ENCODE peak calls at places on chromosomes 13 and 19, in four cellular contexts. P is OCI-LY7, K is body of pancreas, Y is heart right ventricle. V is an unnamed sample.
A peak's percentile ranks its signal among the peaks of the same experiment; 100 is the strongest.

GRCh38 chr19:48145596-48146254 is 24.4 kb downstream of the LIG1 start:
- DNase-seq in K (no peak), P (no peak), Y (no peak), V (no peak)

GRCh38 chr19:7554990-7555864 is 19.7 kb downstream of the PNPLA6 start:
- DNase-seq in Y (no peak), K (no peak), P (peak; percentile 24), V (no peak)

GRCh38 chr19:46828484-46828883 is 22.2 kb downstream of the AP2S1 start:
- DNase-seq in P (no peak), K (no peak), Y (no peak), V (peak; percentile 35)

GRCh38 chr19:42657551-42657950 is 62.8 kb upstream of the CEACAM8 start:
- DNase-seq in P (no peak), K (no peak), Y (no peak), V (no peak)

GRCh38 chr13:98710521-98710920 is 42.0 kb downstream of the SLC15A1 start:
- DNase-seq in K (no peak), Y (no peak), P (no peak), V (no peak)

GRCh38 chr13:104034891-104035290 is 968.7 kb upstream of the SLC10A2 start:
- DNase-seq in K (no peak), Y (no peak), P (no peak), V (no peak)

GRCh38 chr13:52195052-52195837 is 35.8 kb upstream of the NEK3 start:
- DNase-seq in K (peak; percentile 86), P (no peak), Y (peak; percentile 84), V (peak; percentile 55)

GRCh38 chr19:32647361-32647760 is 27.6 kb downstream of the ANKRD27 start:
- DNase-seq in P (no peak), Y (no peak), K (no peak), V (no peak)

GRCh38 chr13:75704942-75705320 is 68.8 kb downstream of the LMO7 start:
- DNase-seq in P (no peak), K (peak; percentile 64), Y (no peak), V (no peak)

GRCh38 chr19:36008336-36008978 is at the start of gene SYNE4:
- DNase-seq in P (no peak), Y (no peak), K (peak; percentile 87), V (no peak)

GRCh38 chr19:45766919-45767346 is 2.1 kb downstream of the SIX5 start:
- DNase-seq in P (no peak), Y (no peak), K (peak; percentile 54), V (no peak)

GRCh38 chr13:49935171-49936084 is 712 bp downstream of the SPRYD7 start:
- DNase-seq in Y (peak; percentile 21), P (peak; percentile 44), K (no peak), V (peak; percentile 13)

GRCh38 chr13:34722931-34723330 is 219.1 kb upstream of the NBEA start:
- DNase-seq in K (no peak), P (no peak), Y (no peak), V (no peak)

GRCh38 chr13:78875792-78876580 is 217.0 kb upstream of the OBI1 start:
- DNase-seq in K (no peak), P (peak; percentile 26), Y (no peak), V (no peak)

GRCh38 chr19:50696065-50696425 is 23.6 kb downstream of the SHANK1 start:
- DNase-seq in Y (no peak), K (no peak), P (no peak), V (no peak)

GRCh38 chr13:54945978-54946377 is 1917.4 kb downstream of the OLFM4 start:
- DNase-seq in P (no peak), Y (no peak), K (no peak), V (no peak)

GRCh38 chr19:8423821-8424223 is 10.7 kb downstream of the MARCHF2 start:
- DNase-seq in Y (peak; percentile 96), K (peak; percentile 89), P (no peak), V (no peak)

GRCh38 chr19:4319067-4319718 is 14.8 kb downstream of the FSD1 start:
- DNase-seq in Y (no peak), P (no peak), K (no peak), V (no peak)

GRCh38 chr19:48837081-48837524 is 812 bp upstream of the HSD17B14 start:
- DNase-seq in Y (peak; percentile 89), K (peak; percentile 49), P (peak; percentile 90), V (peak; percentile 65)

GRCh38 chr13:78022164-78022877 is 103.7 kb upstream of the EDNRB start:
- DNase-seq in Y (peak; percentile 40), K (no peak), P (peak; percentile 73), V (peak; percentile 79)

GRCh38 chr19:45306040-45306439 is 16.6 kb downstream of the CKM start:
- DNase-seq in Y (no peak), P (no peak), K (no peak), V (no peak)

GRCh38 chr13:110319774-110320509 is 12.9 kb downstream of the COL4A2 start:
- DNase-seq in K (peak; percentile 82), P (no peak), Y (no peak), V (no peak)

GRCh38 chr19:4669723-4670480 is at the start of gene MYDGF:
- DNase-seq in Y (peak; percentile 93), P (peak; percentile 93), K (peak; percentile 96), V (peak; percentile 90)

GRCh38 chr19:6402834-6403608 is 10.1 kb upstream of the GTF2F1 start:
- DNase-seq in P (no peak), K (no peak), Y (no peak), V (no peak)

GRCh38 chr13:98214008-98214643 is 37.1 kb upstream of the RNF113B start:
- DNase-seq in P (no peak), K (no peak), Y (peak; percentile 26), V (no peak)

GRCh38 chr13:84470528-84470927 is 588.3 kb upstream of the SLITRK1 start:
- DNase-seq in K (no peak), P (no peak), Y (no peak), V (no peak)

GRCh38 chr13:49097374-49097773 is 121.7 kb downstream of the FNDC3A start:
- DNase-seq in K (no peak), P (no peak), Y (no peak), V (no peak)

GRCh38 chr19:44529541-44529940 is at the start of gene CEACAM20:
- DNase-seq in K (no peak), P (no peak), Y (no peak), V (no peak)

GRCh38 chr19:49652723-49653465 is 10.9 kb downstream of the SCAF1 start:
- DNase-seq in K (no peak), Y (no peak), P (no peak), V (no peak)

GRCh38 chr19:7083076-7083956 is 13.8 kb downstream of the ZNF557 start:
- DNase-seq in Y (no peak), K (no peak), P (peak; percentile 20), V (no peak)

GRCh38 chr13:44739120-44739519 is 163.0 kb upstream of the TSC22D1 start:
- DNase-seq in P (no peak), K (no peak), Y (no peak), V (no peak)

DNA sequence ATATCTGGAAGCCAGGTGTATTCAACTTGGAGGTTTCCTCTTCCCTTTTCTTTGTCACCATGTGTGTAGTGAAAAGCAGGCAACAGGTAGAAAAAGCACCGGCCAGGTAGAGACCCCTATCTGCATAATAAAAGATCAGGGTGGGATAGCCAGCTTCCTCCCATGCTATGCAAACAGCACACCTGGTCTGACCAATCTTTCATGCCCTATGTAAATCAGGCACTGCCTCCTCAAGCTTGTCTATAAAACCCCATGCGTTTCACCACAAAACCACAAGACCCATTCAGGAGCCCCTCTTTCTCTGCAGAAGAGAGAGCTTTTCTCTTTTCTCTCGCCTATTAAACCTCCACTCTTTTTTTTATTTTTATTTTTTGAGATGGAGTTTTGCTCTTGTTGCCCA is 22.8 kb downstream of the CYP4F2 start:
- DNase-seq in P (no peak), K (no peak), Y (no peak), V (no peak)
- H3K9me3 ChIP-seq in P (no peaks in the 10 kb centered on the region), K (no peaks in the 10 kb centered on the region), Y (no peaks in the 10 kb centered on the region), V (no peaks in the 10 kb centered on the region)

GRCh38 chr19:24140591-24140990 is 53.6 kb downstream of the ZNF254 start:
- DNase-seq in Y (no peak), K (no peak), P (no peak), V (no peak)
- H3K9me3 ChIP-seq in Y (peaks cover 100% of the 10 kb centered on the region), K (peaks cover 56% of the 10 kb centered on the region), P (peaks cover 4% of the 10 kb centered on the region), V (peaks cover 90% of the 10 kb centered on the region)

GRCh38 chr19:54795763-54796162 is 7.6 kb upstream of the KIR2DL4 start:
- DNase-seq in P (no peak), Y (no peak), K (no peak), V (no peak)
- H3K9me3 ChIP-seq in P (no peaks in the 10 kb centered on the region), Y (peaks cover 9% of the 10 kb centered on the region), K (no peaks in the 10 kb centered on the region), V (no peaks in the 10 kb centered on the region)

GRCh38 chr19:12527034-12527836 is 24.0 kb downstream of the ZNF564 start:
- DNase-seq in Y (no peak), K (no peak), P (peak; percentile 22), V (no peak)
- H3K9me3 ChIP-seq in Y (peaks cover 99% of the 10 kb centered on the region), K (peaks cover 80% of the 10 kb centered on the region), P (peaks cover 85% of the 10 kb centered on the region), V (peaks cover 79% of the 10 kb centered on the region)

GRCh38 chr19:11979527-11979926 is 14.7 kb downstream of the ZNF763 start:
- DNase-seq in Y (no peak), K (no peak), P (no peak), V (no peak)
- H3K9me3 ChIP-seq in Y (peaks cover 69% of the 10 kb centered on the region), K (peaks cover 40% of the 10 kb centered on the region), P (peaks cover 60% of the 10 kb centered on the region), V (peaks cover 74% of the 10 kb centered on the region)

V was measured in CD4-positive, CD25-positive, alpha-beta regulatory T cell.